ENCODE peak calls at places on chromosomes 6 and 20, in nine cellular contexts. U, P, R, Q, W, K, L, H and X are unnamed samples. For H3K4me1, the result is how much of the 10 kb centered on the place peaks cover.

GRCh38 chr6:157456524-157456829 is 75.5 kb downstream of the ZDHHC14 start:
- DNase-seq in U (no peak), H (no peak), W (no peak), L (no peak), R (no peak), Q (no peak), P (no peak), K (no peak), X (no peak)

GRCh38 chr20:46056027-46056833 is 27.2 kb downstream of the SLC12A5 start:
- DNase-seq in R (no peak), U (no peak), W (no peak), P (no peak), Q (no peak), H (no peak), K (no peak), L (no peak), X (no peak)

GRCh38 chr6:151722342-151722741 is 85.1 kb upstream of the ESR1 start:
- DNase-seq in H (no peak), U (no peak), L (no peak), Q (no peak), K (no peak), R (no peak), W (no peak), P (no peak), X (no peak)

GRCh38 chr6:48315051-48315719 is 204.2 kb upstream of the PTCHD4 start:
- DNase-seq in L (no peak), R (no peak), W (no peak), H (no peak), Q (no peak), U (no peak), K (no peak), P (no peak), X (no peak)

GRCh38 chr6:56798163-56798562 is 155.5 kb upstream of the DST start:
- DNase-seq in R (no peak), K (no peak), U (no peak), H (no peak), L (no peak), W (no peak), P (peak), Q (no peak), X (no peak)

GRCh38 chr6:64013061-64013410 is 377.4 kb downstream of the PHF3 start:
- DNase-seq in K (no peak), R (no peak), P (no peak), H (no peak), W (no peak), L (no peak), U (no peak), Q (no peak), X (no peak)

GRCh38 chr6:137736048-137736846 is 130.8 kb upstream of the TNFAIP3 start:
- DNase-seq in Q (no peak), R (no peak), P (no peak), W (no peak), K (no peak), L (no peak), U (no peak), H (no peak), X (no peak)

GRCh38 chr6:159966339-159966738 is 2.5 kb upstream of the IGF2R start:
- DNase-seq in P (no peak), L (no peak), R (no peak), U (no peak), Q (no peak), W (no peak), H (no peak), K (no peak), X (no peak)

GRCh38 chr20:38155811-38156210 is 9.3 kb downstream of the TGM2 start:
- DNase-seq in W (no peak), U (no peak), P (no peak), H (no peak), R (no peak), L (no peak), K (no peak), Q (no peak), X (no peak)

GRCh38 chr6:158150701-158151100 is 17.4 kb downstream of the SERAC1 start:
- DNase-seq in K (no peak), H (no peak), U (no peak), W (no peak), L (no peak), R (no peak), P (peak), Q (no peak), X (no peak)

GRCh38 chr6:125791151-125791819 is 525 bp downstream of the NCOA7 start:
- DNase-seq in L (no peak), K (peak), P (peak), W (no peak), R (peak), H (peak), U (no peak), Q (no peak), X (peak)

GRCh38 chr20:48822178-48822577 is 5.6 kb downstream of the PREX1 start:
- DNase-seq in U (no peak), W (no peak), L (no peak), K (no peak), H (no peak), P (no peak), Q (no peak), R (no peak), X (no peak)

GRCh38 chr6:169725270-169726048 is 1.2 kb upstream of the PHF10 start:
- DNase-seq in K (no peak), U (peak), W (peak), L (peak), R (peak), H (peak), P (peak), Q (peak), X (peak)

GRCh38 chr20:48706116-48706656 is 121.6 kb downstream of the PREX1 start:
- DNase-seq in P (no peak), W (no peak), U (peak), L (no peak), K (no peak), H (no peak), R (no peak), Q (no peak), X (no peak)

GRCh38 chr20:45230631-45231030 is 9.5 kb downstream of the SEMG2 start:
- DNase-seq in Q (no peak), H (no peak), K (no peak), W (no peak), U (no peak), L (no peak), R (no peak), P (no peak), X (no peak)

GRCh38 chr20:53779822-53780221 is 186.2 kb upstream of the ZNF217 start:
- DNase-seq in H (no peak), K (no peak), L (no peak), R (no peak), U (no peak), P (no peak), W (no peak), Q (no peak), X (no peak)

GRCh38 chr6:43175676-43176422 is 4.8 kb downstream of the SRF start:
- DNase-seq in U (no peak), Q (no peak), P (no peak), H (no peak), W (no peak), L (no peak), R (no peak), K (no peak), X (no peak)

GRCh38 chr6:38387994-38388393 is 251.7 kb downstream of the BTBD9 start:
- DNase-seq in L (no peak), Q (no peak), K (no peak), P (peak), W (no peak), H (no peak), R (no peak), U (no peak), X (no peak)

GRCh38 chr6:134352786-134353480 is 35.0 kb upstream of the SGK1 start:
- DNase-seq in R (no peak), P (peak), Q (no peak), K (no peak), L (no peak), H (no peak), U (no peak), W (no peak), X (no peak)

GRCh38 chr20:54290636-54291035 is 82.7 kb downstream of the PFDN4 start:
- DNase-seq in H (no peak), L (no peak), W (no peak), U (no peak), Q (no peak), K (no peak), R (no peak), P (no peak), X (no peak)

GRCh38 chr6:134707342-134707982 is 242.4 kb downstream of the ALDH8A1 start:
- DNase-seq in L (no peak), Q (no peak), W (no peak), P (peak), H (no peak), U (no peak), R (peak), K (no peak), X (peak)

GRCh38 chr6:53451165-53451564 is 93.7 kb downstream of the GCLC start:
- DNase-seq in H (no peak), U (no peak), P (no peak), W (no peak), L (no peak), R (no peak), Q (no peak), K (no peak), X (no peak)

GRCh38 chr20:36207602-36208001 is 28.7 kb upstream of the AAR2 start:
- DNase-seq in U (no peak), Q (no peak), R (no peak), L (no peak), W (no peak), P (no peak), K (no peak), H (no peak), X (no peak)

GRCh38 chr6:25193865-25194679 is 85.1 kb upstream of the CARMIL1 start:
- DNase-seq in L (no peak), U (peak), Q (no peak), P (no peak), H (no peak), R (no peak), W (no peak), K (no peak), X (no peak)

GRCh38 chr6:7918403-7918802 is 7.8 kb upstream of the TXNDC5 start:
- DNase-seq in U (no peak), K (no peak), P (no peak), H (no peak), W (no peak), Q (no peak), R (no peak), L (no peak), X (no peak)

GRCh38 chr6:97919631-97920030 is 636.6 kb upstream of the MMS22L start:
- DNase-seq in Q (no peak), K (no peak), W (no peak), P (no peak), U (no peak), R (no peak), H (no peak), L (no peak), X (no peak)

GRCh38 chr20:11777387-11777786 is 140.3 kb upstream of the BTBD3 start:
- DNase-seq in R (no peak), P (no peak), U (no peak), Q (no peak), H (no peak), W (no peak), L (no peak), K (no peak), X (no peak)

GRCh38 chr20:39394461-39394860 is 432.3 kb downstream of the DHX35 start:
- DNase-seq in H (no peak), R (no peak), P (no peak), Q (no peak), L (no peak), W (no peak), K (no peak), U (no peak), X (no peak)

GRCh38 chr20:23166563-23166962 is 80.4 kb upstream of the CD93 start:
- DNase-seq in Q (no peak), R (no peak), U (no peak), P (no peak), H (no peak), K (no peak), L (no peak), W (no peak), X (no peak)

GRCh38 chr6:25363429-25363828 is 84.3 kb downstream of the CARMIL1 start:
- DNase-seq in P (no peak), R (no peak), L (no peak), Q (no peak), U (no peak), W (no peak), H (no peak), K (no peak), X (no peak)

DNA sequence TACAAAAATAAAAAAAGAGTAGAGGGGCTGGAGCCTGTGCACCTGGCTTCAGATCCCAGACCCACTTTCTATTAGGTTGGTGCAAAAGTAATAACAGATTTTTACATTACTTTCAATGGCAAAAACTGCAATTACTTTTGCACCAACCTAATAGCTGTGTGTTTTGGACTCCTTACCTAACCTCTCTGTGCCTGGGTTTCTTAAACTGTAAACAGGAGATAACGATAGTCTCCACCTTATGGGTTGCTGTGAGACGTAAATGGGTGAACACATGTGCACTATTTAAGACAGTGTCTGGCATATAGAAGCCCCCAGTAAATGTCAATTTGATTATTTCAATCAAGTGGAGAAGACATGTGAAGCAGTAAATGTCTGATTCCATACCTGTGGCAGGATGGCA is 89.7 kb downstream of the TFAP2C start:
- DNase-seq in W (no peak), K (no peak), Q (no peak), R (no peak), U (no peak), L (no peak), P (no peak), H (no peak), X (no peak)
- H3K4me1 ChIP-seq in W (under half), K (under half), Q (under half), R (under half), U (under half), L (under half), P (under half), H (under half), X (under half)

DNA sequence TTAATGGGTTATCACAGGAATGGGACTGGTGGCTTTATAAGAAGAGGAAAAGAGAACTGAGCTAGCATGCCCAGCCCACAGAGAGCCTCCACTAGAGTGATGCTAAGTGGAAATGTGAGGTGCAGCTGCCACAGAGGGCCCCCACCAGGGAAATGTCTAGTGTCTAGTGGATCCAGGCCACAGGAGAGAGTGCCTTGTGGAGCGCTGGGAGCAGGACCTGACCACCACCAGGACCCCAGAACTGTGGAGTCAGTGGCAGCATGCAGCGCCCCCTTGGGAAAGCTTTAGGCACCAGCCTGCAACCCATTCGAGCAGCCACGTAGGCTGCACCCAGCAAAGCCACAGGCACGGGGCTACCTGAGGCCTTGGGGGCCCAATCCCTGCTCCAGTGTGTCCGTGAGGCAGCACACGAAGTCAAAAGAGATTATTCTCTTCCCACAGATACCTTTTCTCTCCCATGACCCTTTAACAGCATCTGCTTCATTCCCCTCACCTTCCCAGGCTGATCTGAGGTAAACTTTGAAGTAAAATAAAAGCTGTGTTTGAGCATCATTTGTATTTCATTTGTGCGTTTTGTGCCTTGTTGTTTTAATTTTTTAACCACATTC is 4.4 kb downstream of the HLA-E start:
- DNase-seq in Q (no peak), P (no peak), K (no peak), H (no peak), U (no peak), W (no peak), R (no peak), L (no peak), X (no peak)
- TF ChIP-seq CTCF in Q (no peak), P (peak), K (peak), H (no peak), U (no peak), W (no peak), R (no peak), L (peak), X (no peak)

GRCh38 chr6:42017021-42017643 is 33.2 kb upstream of the TAF8 start:
- DNase-seq in K (no peak), R (no peak), Q (no peak), W (no peak), P (peak), L (no peak), H (peak), U (no peak), X (no peak)

GRCh38 chr6:42025066-42025789 is 25.1 kb upstream of the TAF8 start:
- DNase-seq in R (no peak), L (no peak), K (no peak), Q (no peak), H (no peak), U (no peak), P (no peak), W (no peak), X (no peak)

GRCh38 chr6:42021847-42022754 is 28.2 kb upstream of the TAF8 start:
- DNase-seq in Q (no peak), P (no peak), H (no peak), W (no peak), K (peak), U (no peak), L (no peak), R (no peak), X (no peak)

GRCh38 chr6:42022755-42023384 is 27.5 kb upstream of the TAF8 start:
- DNase-seq in W (no peak), L (no peak), Q (no peak), U (no peak), H (no peak), K (no peak), P (no peak), R (no peak), X (no peak)

DNA sequence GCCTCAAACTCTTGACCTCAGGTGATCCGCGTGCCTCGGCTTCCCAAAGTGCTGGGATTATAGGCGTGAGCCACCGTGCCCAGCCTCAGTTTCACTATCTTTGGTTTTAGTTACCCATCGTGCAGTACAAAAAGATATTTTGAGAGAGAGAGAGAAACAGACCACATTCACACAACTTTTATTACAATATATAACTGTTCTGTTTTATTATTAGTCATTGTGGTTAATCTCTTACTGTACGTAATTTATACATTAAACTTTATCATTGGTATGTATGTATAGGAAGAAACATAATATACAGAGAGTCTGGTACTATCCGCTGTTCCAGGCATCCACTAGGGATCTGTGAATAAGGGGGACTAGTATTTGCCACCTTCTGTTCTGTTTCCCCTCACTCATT is 29.4 kb upstream of the TAF8 start:
- DNase-seq in L (no peak), U (no peak), K (no peak), P (no peak), Q (no peak), R (no peak), H (no peak), W (no peak), X (no peak)
- H3K4me1 ChIP-seq in L (under half), U (under half), K (half or more), P (under half), Q (under half), R (under half), H (under half), W (under half), X (under half)

DNA sequence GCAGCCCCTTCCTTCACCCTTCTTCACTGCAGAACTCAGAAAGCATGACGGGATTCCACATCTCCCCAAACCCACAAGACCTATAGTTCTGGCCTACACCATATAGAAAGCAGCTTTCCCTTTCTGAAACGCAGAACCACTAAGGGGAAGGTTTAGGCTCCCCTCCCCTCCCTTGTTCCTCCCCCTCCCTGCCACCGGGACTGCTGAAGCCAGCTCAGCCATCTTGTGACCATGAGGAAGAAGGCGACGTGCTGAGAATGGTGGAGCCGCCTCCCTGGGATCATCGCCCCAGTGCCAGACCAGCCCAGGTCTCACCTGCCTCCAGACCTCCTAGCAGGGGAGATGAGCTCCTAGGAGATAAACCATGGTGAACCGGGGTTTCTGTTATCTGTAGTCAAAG is 19.6 kb downstream of the SERPINB6 start:
- DNase-seq in L (no peak), K (no peak), Q (no peak), U (peak), H (no peak), P (no peak), W (no peak), R (no peak), X (no peak)
- TF ChIP-seq CTCF in L (no peak), K (no peak), Q (no peak), U (no peak), H (no peak), P (no peak), W (no peak), R (no peak), X (no peak)